ENCODE peak calls at places on chromosomes 16 and 17, in nine cellular contexts. L is endodermal cell, X is H9, F is A673, E is ascending aorta, O is GM23338, Y is PC-3, S is foreskin keratinocyte, Z is dorsolateral prefrontal cortex. Q is an unnamed sample. For H3K27me3, the result is how much of the 10 kb centered on the place peaks cover.

GRCh38 chr16:60318486-60318885 is 1584.4 kb upstream of the GOT2 start:
- DNase-seq in L (no peak), X (no peak), F (no peak), E (no peak), O (no peak), Y (no peak), S (peak), Z (no peak), Q (no peak)

GRCh38 chr17:72826602-72827001 is 265.9 kb downstream of the SLC39A11 start:
- DNase-seq in L (no peak), X (no peak), F (no peak), E (no peak), O (no peak), Y (peak), S (peak), Z (no peak), Q (peak)

GRCh38 chr17:79667746-79668145 is 56.9 kb upstream of the RBFOX3 start:
- DNase-seq in L (peak), X (peak), F (no peak), E (peak), O (no peak), Y (no peak), S (no peak), Z (no peak), Q (no peak)

GRCh38 chr17:34706029-34706428 is 126.6 kb downstream of the TMEM132E start:
- DNase-seq in L (peak), X (peak), F (peak), E (no peak), O (peak), Y (peak), S (no peak), Z (no peak), Q (peak)

GRCh38 chr17:5931611-5932010 is 138.6 kb upstream of the WSCD1 start:
- DNase-seq in L (no peak), X (no peak), F (no peak), E (no peak), O (no peak), Y (no peak), S (no peak), Z (no peak), Q (no peak)

GRCh38 chr17:29905086-29905878 is 24.7 kb downstream of the SSH2 start:
- DNase-seq in L (no peak), X (peak), F (no peak), E (no peak), O (no peak), Y (no peak), S (no peak), Z (no peak), Q (no peak)

GRCh38 chr17:46758614-46759013 is 59.9 kb downstream of the WNT3 start:
- DNase-seq in L (no peak), X (no peak), F (no peak), E (no peak), O (no peak), Y (peak), S (no peak), Z (no peak), Q (peak)

GRCh38 chr16:13883881-13884280 is 36.1 kb upstream of the ERCC4 start:
- DNase-seq in L (no peak), X (no peak), F (no peak), E (no peak), O (no peak), Y (no peak), S (no peak), Z (no peak), Q (no peak)

GRCh38 chr17:38579934-38580333 is 25.8 kb downstream of the SRCIN1 start:
- DNase-seq in L (peak), X (peak), F (no peak), E (no peak), O (peak), Y (peak), S (peak), Z (peak), Q (peak)

GRCh38 chr16:78693496-78693895 is 594.0 kb downstream of the WWOX start:
- DNase-seq in L (no peak), X (no peak), F (no peak), E (no peak), O (no peak), Y (no peak), S (no peak), Z (no peak), Q (no peak)

GRCh38 chr17:65629234-65629690 is 67.8 kb upstream of the AXIN2 start:
- DNase-seq in L (peak), X (peak), F (no peak), E (no peak), O (no peak), Y (no peak), S (no peak), Z (no peak), Q (peak)

GRCh38 chr17:20035501-20035900 is 26.3 kb downstream of the SPECC1 start:
- DNase-seq in L (no peak), X (no peak), F (no peak), E (no peak), O (no peak), Y (no peak), S (no peak), Z (no peak), Q (no peak)

GRCh38 chr17:57811633-57812280 is 38.1 kb downstream of the MRPS23 start:
- DNase-seq in L (peak), X (peak), F (no peak), E (no peak), O (peak), Y (peak), S (no peak), Z (no peak), Q (no peak)

GRCh38 chr17:79948406-79948917 is 87.2 kb downstream of the TBC1D16 start:
- DNase-seq in L (peak), X (no peak), F (no peak), E (peak), O (no peak), Y (no peak), S (no peak), Z (no peak), Q (no peak)

GRCh38 chr16:72246423-72246822 is 74.5 kb upstream of the PMFBP1 start:
- DNase-seq in L (no peak), X (no peak), F (no peak), E (no peak), O (no peak), Y (no peak), S (no peak), Z (no peak), Q (no peak)

GRCh38 chr16:48366165-48367093 is 18.8 kb downstream of the SIAH1 start:
- DNase-seq in L (peak), X (peak), F (peak), E (peak), O (peak), Y (peak), S (peak), Z (no peak), Q (peak)

GRCh38 chr17:69057280-69057679 is 3.4 kb downstream of the ABCA9 start:
- DNase-seq in L (no peak), X (no peak), F (no peak), E (no peak), O (no peak), Y (no peak), S (no peak), Z (no peak), Q (no peak)

GRCh38 chr17:1590031-1590746 is 27.6 kb upstream of the PITPNA start:
- DNase-seq in L (peak), X (no peak), F (peak), E (peak), O (no peak), Y (peak), S (peak), Z (peak), Q (peak)

GRCh38 chr16:50547944-50548658 is at the start of gene NKD1:
- DNase-seq in L (peak), X (peak), F (peak), E (peak), O (peak), Y (peak), S (no peak), Z (peak), Q (peak)

GRCh38 chr16:11674001-11674817 is 6.0 kb downstream of the SNN start:
- DNase-seq in L (no peak), X (no peak), F (no peak), E (no peak), O (no peak), Y (no peak), S (no peak), Z (no peak), Q (no peak)

GRCh38 chr17:64628641-64629040 is 33.5 kb downstream of the SMURF2 start:
- DNase-seq in L (no peak), X (no peak), F (no peak), E (no peak), O (no peak), Y (no peak), S (no peak), Z (no peak), Q (no peak)

GRCh38 chr16:78242231-78242630 is 142.8 kb downstream of the WWOX start:
- DNase-seq in L (no peak), X (no peak), F (no peak), E (no peak), O (no peak), Y (no peak), S (no peak), Z (no peak), Q (no peak)

GRCh38 chr17:8384801-8385335 is 1.9 kb upstream of the RPL26 start:
- DNase-seq in L (peak), X (peak), F (no peak), E (no peak), O (peak), Y (peak), S (peak), Z (no peak), Q (peak)

GRCh38 chr16:23724438-23725131 is 11.6 kb upstream of the ERN2 start:
- DNase-seq in L (no peak), X (no peak), F (no peak), E (no peak), O (no peak), Y (no peak), S (no peak), Z (no peak), Q (peak)

GRCh38 chr17:40878044-40878443 is 7.0 kb downstream of the KRT20 start:
- DNase-seq in L (no peak), X (no peak), F (no peak), E (no peak), O (no peak), Y (no peak), S (no peak), Z (no peak), Q (no peak)

GRCh38 chr17:69872675-69873262 is 202.3 kb upstream of the KCNJ16 start:
- DNase-seq in L (no peak), X (no peak), F (no peak), E (no peak), O (no peak), Y (no peak), S (no peak), Z (no peak), Q (no peak)

GRCh38 chr16:75044800-75045361 is 46.1 kb downstream of the ZNRF1 start:
- DNase-seq in L (no peak), X (no peak), F (peak), E (peak), O (no peak), Y (no peak), S (no peak), Z (no peak), Q (no peak)

GRCh38 chr16:52512297-52512987 is 34.5 kb downstream of the TOX3 start:
- DNase-seq in L (no peak), X (no peak), F (no peak), E (no peak), O (peak), Y (no peak), S (no peak), Z (no peak), Q (no peak)

GRCh38 chr17:77349976-77350830 is 209.4 kb downstream of the SEC14L1 start:
- DNase-seq in L (no peak), X (no peak), F (no peak), E (peak), O (no peak), Y (no peak), S (peak), Z (peak), Q (peak)

GRCh38 chr17:36818134-36818825 is 119.0 kb upstream of the LHX1 start:
- DNase-seq in L (no peak), X (no peak), F (no peak), E (no peak), O (no peak), Y (no peak), S (no peak), Z (no peak), Q (no peak)

GRCh38 chr16:23229714-23230113 is 47.2 kb downstream of the SCNN1G start:
- DNase-seq in L (no peak), X (no peak), F (no peak), E (no peak), O (no peak), Y (peak), S (no peak), Z (no peak), Q (no peak)

GRCh38 chr17:75853410-75853809 is 1.7 kb downstream of the WBP2 start:
- DNase-seq in L (peak), X (no peak), F (no peak), E (no peak), O (no peak), Y (peak), S (peak), Z (no peak), Q (peak)

GRCh38 chr17:75855310-75856061 is at the start of gene WBP2:
- DNase-seq in L (peak), X (peak), F (peak), E (peak), O (peak), Y (peak), S (peak), Z (peak), Q (peak)

GRCh38 chr17:75854111-75854748 is 905 bp downstream of the WBP2 start:
- DNase-seq in L (peak), X (peak), F (no peak), E (peak), O (no peak), Y (peak), S (peak), Z (no peak), Q (peak)

GRCh38 chr17:75856062-75856681 is 1.0 kb upstream of the WBP2 start:
- DNase-seq in L (no peak), X (no peak), F (no peak), E (no peak), O (no peak), Y (peak), S (peak), Z (no peak), Q (peak)

DNA sequence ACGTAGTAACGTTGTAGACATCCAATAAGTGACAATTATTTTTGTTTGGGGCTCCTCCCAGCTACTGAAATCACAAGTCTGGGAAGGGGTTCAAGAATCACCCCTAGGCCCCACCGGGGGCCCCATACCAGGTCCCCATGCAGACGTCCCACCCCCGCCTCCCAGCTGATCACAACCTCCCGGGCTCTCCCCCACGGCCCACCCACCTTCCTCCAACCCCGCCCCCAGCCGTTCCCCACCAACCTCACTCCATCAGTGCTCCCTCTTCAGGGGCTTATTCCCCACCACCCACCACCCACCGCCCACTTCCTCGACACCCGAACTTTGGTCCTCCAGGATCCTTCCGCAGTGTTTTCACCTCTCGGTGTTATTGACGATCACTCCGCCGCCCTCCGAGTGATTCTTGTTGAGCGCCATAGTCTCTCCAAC is 240 bp downstream of the WBP2 start:
- DNase-seq in L (no peak), X (no peak), F (no peak), E (no peak), O (no peak), Y (no peak), S (no peak), Z (no peak), Q (no peak)
- TF ChIP-seq CTCF in L (no peak), X (no peak), F (no peak), E (no peak), O (no peak), Y (no peak), S (no peak), Z (no peak), Q (no peak)

DNA sequence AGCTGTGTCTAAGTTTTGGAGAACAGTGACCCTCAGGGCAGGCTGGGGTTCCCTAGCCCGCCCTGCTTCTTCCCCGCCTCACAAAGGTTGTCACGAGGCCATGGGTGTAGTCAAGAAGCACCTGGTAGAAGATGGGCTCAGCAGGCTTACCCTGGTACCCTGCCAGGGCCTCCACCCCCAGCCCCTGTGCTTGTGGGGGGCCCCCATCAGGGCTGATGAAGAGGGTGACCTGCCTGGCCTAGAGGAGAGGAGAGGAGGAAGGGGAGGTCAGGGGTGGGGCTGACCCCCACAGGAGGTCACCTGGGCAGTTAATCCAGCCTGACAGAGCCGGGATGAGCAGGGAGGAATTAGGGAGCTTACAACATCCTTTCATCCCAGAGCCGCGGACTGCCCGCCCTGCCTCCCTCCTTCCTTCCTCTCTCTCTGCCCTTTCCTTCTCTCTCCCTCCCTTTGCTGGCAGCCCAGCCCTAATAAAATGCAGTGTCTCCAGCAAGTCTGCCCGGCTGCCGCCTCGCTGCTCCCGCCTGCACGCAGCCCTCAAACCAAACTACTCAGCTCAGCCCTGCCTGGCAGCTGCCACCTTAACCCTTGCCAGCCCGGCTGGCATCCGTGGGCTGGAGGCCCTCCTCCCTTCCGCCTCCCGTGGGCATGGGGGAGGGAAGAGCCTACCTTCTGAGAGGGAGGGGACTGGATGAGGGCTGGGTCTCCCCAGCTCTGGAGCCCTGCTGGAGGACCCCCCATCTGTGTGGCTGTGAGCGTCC is 7.2 kb downstream of the DLX3 start:
- DNase-seq in L (peak), X (peak), F (peak), E (no peak), O (peak), Y (peak), S (peak), Z (no peak), Q (no peak)
- H3K27me3 ChIP-seq in L (half or more), X (under half), F (under half), E (under half), O (half or more), Y (under half), S (under half), Z (under half), Q (half or more)

GRCh38 chr17:82244413-82245140 is 15.7 kb downstream of the SLC16A3 start:
- DNase-seq in L (peak), X (no peak), F (peak), E (no peak), O (no peak), Y (peak), S (no peak), Z (peak), Q (no peak)
- TF ChIP-seq CTCF in L (peak), X (peak), F (peak), E (peak), O (peak), Y (peak), S (peak), Z (peak), Q (peak)

GRCh38 chr17:3956983-3957382 is 7.3 kb downstream of the ATP2A3 start:
- DNase-seq in L (peak), X (no peak), F (no peak), E (no peak), O (no peak), Y (no peak), S (no peak), Z (no peak), Q (no peak)
- H3K27me3 ChIP-seq in L (under half), X (under half), F (under half), E (under half), O (under half), Y (under half), S (under half), Z (under half), Q (under half)

DNA sequence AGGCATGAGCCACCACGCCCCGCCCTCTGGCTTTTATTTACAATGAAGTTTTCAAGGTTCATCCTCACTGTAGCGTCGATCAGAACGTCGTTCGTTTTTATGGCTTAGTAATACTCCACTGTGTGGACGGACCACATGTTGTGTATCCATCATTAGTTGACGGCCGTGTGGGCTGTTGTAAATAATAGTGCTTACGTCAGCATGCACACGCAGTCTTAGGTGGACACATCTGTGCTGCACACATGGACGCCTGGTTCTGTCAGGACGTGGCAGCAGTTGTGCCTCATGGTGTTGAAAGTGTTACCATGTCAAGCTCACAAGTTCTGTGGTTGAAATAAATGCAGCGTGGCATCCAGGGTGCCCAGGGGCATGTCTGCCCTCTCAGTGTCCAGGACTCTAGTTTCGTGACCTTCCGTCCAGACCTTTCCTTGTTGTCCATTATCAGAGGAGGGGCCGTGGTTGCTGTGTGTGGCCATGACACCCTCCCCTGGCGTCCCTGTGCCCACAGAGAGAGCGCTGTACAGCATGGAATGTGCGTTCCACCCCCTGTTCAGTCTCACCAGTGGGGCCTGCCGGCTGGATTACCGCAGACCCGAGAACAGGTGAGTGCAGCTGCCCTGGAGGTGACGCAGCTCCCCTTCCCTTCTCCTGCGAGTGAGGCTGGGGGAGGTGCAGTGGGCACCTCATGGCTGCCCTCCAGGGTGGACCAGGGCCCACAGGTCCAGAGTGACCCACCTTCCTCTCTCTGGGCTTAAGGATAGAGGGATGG is 22.3 kb downstream of the TCF25 start:
- DNase-seq in L (no peak), X (no peak), F (no peak), E (no peak), O (no peak), Y (no peak), S (no peak), Z (no peak), Q (no peak)
- TF ChIP-seq CTCF in L (no peak), X (no peak), F (no peak), E (no peak), O (no peak), Y (no peak), S (no peak), Z (no peak), Q (no peak)

GRCh38 chr17:48601528-48602430 is 3.0 kb downstream of the HOXB6 start:
- DNase-seq in L (peak), X (no peak), F (no peak), E (no peak), O (no peak), Y (no peak), S (no peak), Z (no peak), Q (no peak)
- H3K27me3 ChIP-seq in L (half or more), X (half or more), F (under half), E (under half), O (half or more), Y (under half), S (half or more), Z (half or more), Q (under half)